ENCODE peak calls at places on chromosomes 3 and 15, in eight cellular contexts. C is HCT116, S is HepG2, P is GM23338, O is K562, U is SK-N-SH, Q is HL-60, Y is GM12878. W is an unnamed sample.

GRCh38 chr3:16801698-16802097 is 83.1 kb upstream of the PLCL2 start:
- DNase-seq in C (no peak), S (no peak), P (no peak), O (no peak), U (peak), Q (no peak), Y (no peak), W (no peak)

GRCh38 chr3:48399387-48400172 is 27.6 kb downstream of the FBXW12 start:
- DNase-seq in C (no peak), S (no peak), P (peak), O (no peak), U (peak), Q (no peak), Y (no peak), W (no peak)

GRCh38 chr3:140715035-140715434 is 37.2 kb downstream of the TRIM42 start:
- DNase-seq in C (no peak), S (no peak), P (no peak), O (no peak), U (no peak), Q (no peak), Y (no peak), W (no peak)

GRCh38 chr3:39051649-39052557 is at the start of the genes SCN11A and WDR48:
- DNase-seq in C (peak), S (peak), P (peak), O (peak), U (peak), Q (peak), Y (peak), W (peak)

GRCh38 chr15:94182883-94183282 is 48.5 kb upstream of the MCTP2 start:
- DNase-seq in C (no peak), S (no peak), P (no peak), O (no peak), U (no peak), Q (no peak), Y (no peak), W (no peak)

GRCh38 chr3:21328982-21329381 is 422.0 kb downstream of the ZNF385D start:
- DNase-seq in C (no peak), S (no peak), P (no peak), O (no peak), U (peak), Q (no peak), Y (no peak), W (no peak)

GRCh38 chr3:187913617-187914033 is 168.4 kb upstream of the BCL6 start:
- DNase-seq in C (no peak), S (no peak), P (no peak), O (no peak), U (no peak), Q (no peak), Y (no peak), W (peak)

GRCh38 chr3:57820479-57820878 is 64.4 kb downstream of the SLMAP start:
- DNase-seq in C (no peak), S (peak), P (peak), O (no peak), U (no peak), Q (no peak), Y (no peak), W (no peak)

GRCh38 chr3:148006508-148006907 is 597.3 kb downstream of the ZIC1 start:
- DNase-seq in C (no peak), S (no peak), P (peak), O (no peak), U (no peak), Q (no peak), Y (no peak), W (no peak)

GRCh38 chr3:66336358-66336766 is 115.6 kb downstream of the SLC25A26 start:
- DNase-seq in C (no peak), S (no peak), P (no peak), O (no peak), U (no peak), Q (no peak), Y (no peak), W (no peak)

GRCh38 chr3:176041812-176042211 is 1155.5 kb downstream of the TBL1XR1 start:
- DNase-seq in C (no peak), S (no peak), P (no peak), O (no peak), U (no peak), Q (no peak), Y (no peak), W (no peak)

GRCh38 chr3:133041524-133041829 is 3.3 kb downstream of the TMEM108 start:
- DNase-seq in C (no peak), S (no peak), P (no peak), O (no peak), U (no peak), Q (no peak), Y (no peak), W (no peak)

GRCh38 chr3:59821274-59821673 is 771.4 kb upstream of the CFAP20DC start:
- DNase-seq in C (no peak), S (no peak), P (no peak), O (no peak), U (no peak), Q (no peak), Y (no peak), W (no peak)

GRCh38 chr15:34693053-34693744 is 61.6 kb downstream of the GJD2 start:
- DNase-seq in C (no peak), S (no peak), P (no peak), O (no peak), U (no peak), Q (no peak), Y (no peak), W (no peak)

GRCh38 chr3:120561251-120562045 is 34.7 kb upstream of the NDUFB4 start:
- DNase-seq in C (peak), S (peak), P (peak), O (peak), U (peak), Q (peak), Y (no peak), W (peak)

GRCh38 chr3:1164101-1164500 is 71.3 kb downstream of the CNTN6 start:
- DNase-seq in C (no peak), S (no peak), P (no peak), O (no peak), U (no peak), Q (no peak), Y (no peak), W (no peak)

GRCh38 chr3:74348421-74348820 is 266.0 kb downstream of the CNTN3 start:
- DNase-seq in C (no peak), S (no peak), P (no peak), O (no peak), U (no peak), Q (no peak), Y (no peak), W (no peak)

GRCh38 chr15:69092159-69092558 is 68.3 kb upstream of the GLCE start:
- DNase-seq in C (no peak), S (peak), P (no peak), O (no peak), U (no peak), Q (no peak), Y (no peak), W (peak)

GRCh38 chr15:29805043-29805707 is 17.1 kb downstream of the TJP1 start:
- DNase-seq in C (no peak), S (peak), P (no peak), O (no peak), U (no peak), Q (no peak), Y (no peak), W (no peak)

GRCh38 chr3:69090021-69090420 is 5.3 kb downstream of the ARL6IP5 start:
- DNase-seq in C (no peak), S (no peak), P (no peak), O (no peak), U (no peak), Q (no peak), Y (no peak), W (no peak)

GRCh38 chr15:92617197-92618037 is 38.2 kb downstream of the FAM174B start:
- DNase-seq in C (no peak), S (peak), P (no peak), O (peak), U (peak), Q (no peak), Y (no peak), W (no peak)

GRCh38 chr3:167110906-167111305 is 269.2 kb downstream of the ZBBX start:
- DNase-seq in C (no peak), S (no peak), P (peak), O (no peak), U (no peak), Q (no peak), Y (no peak), W (no peak)

GRCh38 chr3:71433631-71434030 is 149.9 kb downstream of the FOXP1 start:
- DNase-seq in C (no peak), S (no peak), P (no peak), O (no peak), U (no peak), Q (no peak), Y (no peak), W (no peak)

GRCh38 chr3:126399348-126399730 is 4.6 kb downstream of the CFAP100 start:
- DNase-seq in C (no peak), S (no peak), P (no peak), O (no peak), U (no peak), Q (peak), Y (peak), W (no peak)

GRCh38 chr3:42061711-42062408 is 29.3 kb upstream of the TRAK1 start:
- DNase-seq in C (peak), S (no peak), P (peak), O (no peak), U (no peak), Q (no peak), Y (no peak), W (no peak)

GRCh38 chr3:158659454-158660237 is 12.8 kb downstream of the LXN start:
- DNase-seq in C (peak), S (peak), P (peak), O (peak), U (peak), Q (no peak), Y (no peak), W (peak)

GRCh38 chr15:89912145-89912673 is 543 bp downstream of the ARPIN start:
- DNase-seq in C (no peak), S (no peak), P (peak), O (no peak), U (peak), Q (no peak), Y (no peak), W (no peak)

GRCh38 chr15:71437919-71438318 is 322.6 kb downstream of the THSD4 start:
- DNase-seq in C (no peak), S (no peak), P (no peak), O (no peak), U (no peak), Q (no peak), Y (no peak), W (no peak)

GRCh38 chr3:2937055-2937454 is 173.1 kb downstream of the IL5RA start:
- DNase-seq in C (no peak), S (no peak), P (no peak), O (no peak), U (no peak), Q (no peak), Y (no peak), W (no peak)

GRCh38 chr3:149424921-149425320 is 47.5 kb upstream of the TM4SF1 start:
- DNase-seq in C (no peak), S (no peak), P (no peak), O (no peak), U (no peak), Q (no peak), Y (no peak), W (no peak)

GRCh38 chr15:33126559-33127290 is 67.8 kb downstream of the FMN1 start:
- DNase-seq in C (peak), S (peak), P (peak), O (no peak), U (peak), Q (peak), Y (no peak), W (peak)

GRCh38 chr3:26623409-26624208 is 1.0 kb downstream of the LRRC3B start:
- DNase-seq in C (no peak), S (no peak), P (peak), O (no peak), U (peak), Q (no peak), Y (no peak), W (no peak)

GRCh38 chr3:165640970-165641369 is 196.3 kb downstream of the BCHE start:
- DNase-seq in C (no peak), S (no peak), P (no peak), O (no peak), U (no peak), Q (no peak), Y (no peak), W (no peak)

GRCh38 chr15:29910068-29910467 is 87.8 kb upstream of the TJP1 start:
- DNase-seq in C (no peak), S (no peak), P (no peak), O (no peak), U (no peak), Q (no peak), Y (no peak), W (no peak)

GRCh38 chr3:71325715-71326114 is 257.8 kb downstream of the FOXP1 start:
- DNase-seq in C (no peak), S (peak), P (no peak), O (no peak), U (no peak), Q (no peak), Y (no peak), W (no peak)

GRCh38 chr15:95407534-95407933 is 923.0 kb upstream of the NR2F2 start:
- DNase-seq in C (no peak), S (no peak), P (no peak), O (no peak), U (no peak), Q (no peak), Y (no peak), W (no peak)
- H3K27ac ChIP-seq in C (no peak), S (no peak), P (no peak), O (no peak), U (no peak), Q (no peak), Y (no peak), W (no peak)

GRCh38 chr3:33491697-33492096 is 51.5 kb upstream of the UBP1 start:
- DNase-seq in C (no peak), S (no peak), P (no peak), O (no peak), U (no peak), Q (no peak), Y (no peak), W (no peak)
- TF ChIP-seq REST in C (no peak), S (no peak), P (no peak), O (no peak), U (no peak), Q (no peak), Y (no peak), W (no peak)

GRCh38 chr3:12967751-12968209 is 105.4 kb downstream of the IQSEC1 start:
- DNase-seq in C (peak), S (peak), P (peak), O (peak), U (peak), Q (peak), Y (no peak), W (no peak)
- TF ChIP-seq POLR2AphosphoS5 in C (no peak), S (peak), P (peak), O (no peak), U (peak), Q (no peak), Y (no peak), W (no peak)

GRCh38 chr15:95326689-95327525 is 1003.6 kb upstream of the NR2F2 start:
- DNase-seq in C (no peak), S (no peak), P (peak), O (no peak), U (peak), Q (no peak), Y (no peak), W (no peak)
- H3K27ac ChIP-seq in C (no peak), S (no peak), P (no peak), O (no peak), U (no peak), Q (no peak), Y (no peak), W (no peak)

GRCh38 chr15:22873204-22873701 is 34.8 kb downstream of the NIPA2 start:
- DNase-seq in C (no peak), S (no peak), P (peak), O (no peak), U (no peak), Q (no peak), Y (no peak), W (no peak)
- TF ChIP-seq REST in C (no peak), S (no peak), P (no peak), O (no peak), U (no peak), Q (no peak), Y (no peak), W (no peak)

DNA sequence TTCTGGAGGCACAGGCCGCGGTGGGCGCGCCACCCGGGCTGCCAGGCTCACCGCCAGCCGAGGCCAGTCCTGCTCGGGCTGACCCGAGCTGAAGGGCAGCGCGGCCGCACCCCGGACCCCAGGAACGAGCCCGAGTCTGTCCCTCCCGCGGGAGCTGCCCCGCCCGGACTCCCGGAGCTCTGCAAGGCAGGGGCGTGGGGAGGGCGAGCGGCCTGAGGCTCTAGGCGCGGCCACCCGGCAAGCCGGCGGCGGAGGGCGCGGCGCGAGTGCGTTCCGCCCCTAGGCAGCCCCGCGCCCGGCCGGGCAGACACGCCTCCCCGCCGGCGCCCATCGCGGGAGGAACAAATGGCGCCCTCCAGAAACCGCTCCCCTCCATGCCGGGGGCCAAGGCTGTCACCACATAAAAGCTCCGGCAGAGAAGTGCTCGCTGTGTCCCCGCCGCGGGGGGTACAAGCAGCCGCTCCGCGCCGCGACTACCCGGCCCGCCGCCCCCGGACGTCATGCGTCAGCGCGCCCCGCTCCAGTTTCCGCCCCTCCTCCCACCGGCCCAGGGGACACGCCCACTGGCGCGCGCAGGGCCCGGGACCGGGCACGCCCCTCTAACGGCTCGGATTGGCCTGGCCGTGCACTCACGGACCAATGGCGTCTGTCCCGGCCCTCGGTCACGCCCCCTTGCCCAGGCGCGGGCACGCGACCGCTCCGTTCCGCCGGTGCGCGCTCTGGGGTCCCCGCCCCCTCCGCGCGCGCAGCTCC is 483 bp upstream of the KLF13 start:
- DNase-seq in C (peak), S (peak), P (peak), O (peak), U (peak), Q (peak), Y (peak), W (peak)
- TF ChIP-seq POLR2AphosphoS5 in C (peak), S (no peak), P (no peak), O (no peak), U (peak), Q (no peak), Y (peak), W (no peak)

DNA sequence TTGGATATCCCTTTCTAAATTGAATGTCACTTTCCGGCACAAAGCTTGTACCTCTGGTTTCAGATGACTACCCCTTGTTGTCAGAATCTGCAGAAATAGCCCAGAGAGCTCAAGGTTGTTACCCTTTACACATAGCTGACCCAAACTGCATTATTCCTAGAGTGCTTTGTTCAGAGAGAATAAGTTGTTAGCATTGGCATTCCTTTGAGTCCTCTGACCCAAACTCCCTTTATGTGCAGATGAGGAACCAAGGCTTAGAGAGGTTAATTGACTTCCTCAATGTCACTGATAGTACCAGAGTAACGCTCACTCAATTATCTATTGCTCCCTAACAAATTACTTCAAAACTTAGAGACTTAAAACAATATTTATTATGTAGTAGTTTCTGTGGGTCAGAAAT is 187.8 kb upstream of the UMPS start:
- DNase-seq in C (no peak), S (no peak), P (peak), O (no peak), U (no peak), Q (no peak), Y (no peak), W (no peak)
- H3K27ac ChIP-seq in C (no peak), S (no peak), P (no peak), O (no peak), U (no peak), Q (no peak), Y (no peak), W (no peak)

DNA sequence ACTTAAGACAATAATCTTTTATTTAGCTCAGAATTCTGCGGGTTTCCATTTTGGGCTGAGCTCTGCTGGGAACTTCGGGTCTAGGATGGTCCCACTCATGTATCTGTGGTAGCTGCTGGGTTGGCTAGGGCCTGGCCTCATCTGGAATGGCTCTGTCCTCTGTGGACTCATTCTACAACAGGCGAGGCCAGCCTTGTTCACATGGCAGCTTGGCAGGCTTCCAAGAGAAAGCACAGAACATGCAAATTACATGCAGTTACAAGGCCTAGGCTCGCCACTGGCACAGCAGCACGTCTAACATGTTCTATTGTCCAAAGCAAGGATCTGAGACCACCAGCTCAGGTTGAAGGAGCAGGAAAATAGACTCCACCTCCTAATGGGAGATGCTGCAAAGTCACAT is 431.4 kb downstream of the PDCD6IP start:
- DNase-seq in C (no peak), S (no peak), P (no peak), O (no peak), U (peak), Q (no peak), Y (no peak), W (no peak)
- TF ChIP-seq REST in C (no peak), S (no peak), P (no peak), O (no peak), U (no peak), Q (no peak), Y (no peak), W (no peak)

DNA sequence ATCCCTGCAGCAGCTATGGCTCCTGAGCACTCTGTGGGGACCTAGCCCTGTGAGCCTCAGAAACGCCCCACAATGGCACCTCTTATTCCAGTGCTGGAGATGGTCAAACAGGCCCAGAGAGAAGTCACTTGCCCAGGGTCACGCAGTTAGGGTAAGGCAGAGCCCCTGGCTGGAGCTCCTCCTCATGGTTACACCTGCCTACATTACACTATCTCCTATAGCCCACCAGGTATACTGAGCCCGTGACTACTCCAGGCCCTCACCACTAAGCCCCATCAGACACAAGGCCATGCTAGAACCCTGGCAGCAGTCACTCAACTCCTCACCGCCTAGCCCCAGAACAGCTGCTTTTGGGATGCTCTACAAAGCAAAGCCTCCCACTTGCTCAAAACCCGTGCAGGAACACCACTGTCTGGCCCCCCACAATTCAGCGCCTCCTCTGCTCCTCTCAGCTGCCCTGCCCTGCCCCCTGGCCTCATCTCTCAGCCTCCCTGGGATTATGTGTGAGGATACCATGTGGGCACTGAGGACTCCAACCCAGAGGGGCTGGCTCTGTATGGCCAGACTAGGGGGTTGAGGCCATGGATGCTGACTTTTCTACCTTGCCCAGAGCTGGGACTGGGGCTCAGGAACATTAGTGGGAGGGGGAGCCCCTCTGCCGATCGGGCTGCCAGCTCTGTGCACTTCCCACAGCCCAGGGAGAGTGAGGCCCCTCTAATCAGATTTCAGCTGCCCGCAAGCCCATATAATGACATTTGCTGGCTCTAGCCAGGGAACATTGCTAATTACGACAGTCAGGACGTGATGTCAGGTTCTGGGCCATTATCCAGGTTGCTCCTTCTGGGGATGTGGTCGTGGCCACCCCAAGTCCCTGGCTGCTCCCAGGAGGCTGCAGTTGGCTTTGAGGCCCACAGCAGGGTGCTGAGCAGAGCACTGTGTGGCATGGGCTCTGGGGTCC is 4.0 kb downstream of the NT5DC2 start:
- DNase-seq in C (no peak), S (no peak), P (no peak), O (no peak), U (peak), Q (no peak), Y (no peak), W (no peak)
- TF ChIP-seq POLR2AphosphoS5 in C (no peak), S (no peak), P (no peak), O (no peak), U (no peak), Q (no peak), Y (no peak), W (no peak)